ENCODE peak calls at places on chromosomes 1 and 21, in five cellular contexts. S, P, W, N and Q are unnamed samples.

GRCh38 chr1:186957339-186957738 is 128.6 kb downstream of the PLA2G4A start:
- DNase-seq in S (no peak), P (no peak), W (no peak), N (peak; percentile 39), Q (no peak)

GRCh38 chr21:43834146-43834905 is 30.7 kb upstream of the AGPAT3 start:
- DNase-seq in S (no peak), P (no peak), W (no peak), N (no peak), Q (no peak)

GRCh38 chr1:62210960-62211359 is 16.3 kb downstream of the L1TD1 start:
- DNase-seq in S (no peak), P (peak; percentile 35), W (no peak), N (peak; percentile 30), Q (no peak)

GRCh38 chr1:238060046-238060445 is 169.3 kb upstream of the ZP4 start:
- DNase-seq in S (no peak), P (no peak), W (no peak), N (no peak), Q (no peak)

GRCh38 chr1:14412235-14412634 is 186.2 kb upstream of the KAZN start:
- DNase-seq in S (no peak), P (no peak), W (no peak), N (no peak), Q (no peak)

GRCh38 chr1:226428348-226429050 is 20.6 kb upstream of the PARP1 start:
- DNase-seq in S (no peak), P (no peak), W (no peak), N (no peak), Q (no peak)

GRCh38 chr1:233993651-233994050 is 89.2 kb downstream of the SLC35F3 start:
- DNase-seq in S (no peak), P (peak; percentile 98), W (no peak), N (no peak), Q (no peak)

GRCh38 chr1:60345049-60345448 is 271.5 kb upstream of the C1orf87 start:
- DNase-seq in S (no peak), P (no peak), W (no peak), N (no peak), Q (no peak)

GRCh38 chr1:20410555-20410954 is 75.5 kb downstream of the CAMK2N1 start:
- DNase-seq in S (no peak), P (no peak), W (peak; percentile 47), N (peak; percentile 37), Q (peak; percentile 44)

GRCh38 chr1:186858923-186859322 is 30.2 kb downstream of the PLA2G4A start:
- DNase-seq in S (no peak), P (peak; percentile 80), W (no peak), N (peak; percentile 42), Q (no peak)

GRCh38 chr21:20822559-20823133 is 175.6 kb upstream of the NCAM2 start:
- DNase-seq in S (no peak), P (no peak), W (peak; percentile 62), N (no peak), Q (no peak)

GRCh38 chr1:7566417-7567375 is 204.4 kb upstream of the VAMP3 start:
- DNase-seq in S (no peak), P (no peak), W (no peak), N (no peak), Q (no peak)

GRCh38 chr1:7565099-7565750 is 205.9 kb upstream of the VAMP3 start:
- DNase-seq in S (no peak), P (no peak), W (no peak), N (no peak), Q (no peak)

GRCh38 chr1:7568053-7568452 is 203.0 kb upstream of the VAMP3 start:
- DNase-seq in S (no peak), P (no peak), W (no peak), N (no peak), Q (no peak)

GRCh38 chr1:7568901-7569524 is 202.1 kb upstream of the VAMP3 start:
- DNase-seq in S (no peak), P (no peak), W (no peak), N (no peak), Q (no peak)

DNA sequence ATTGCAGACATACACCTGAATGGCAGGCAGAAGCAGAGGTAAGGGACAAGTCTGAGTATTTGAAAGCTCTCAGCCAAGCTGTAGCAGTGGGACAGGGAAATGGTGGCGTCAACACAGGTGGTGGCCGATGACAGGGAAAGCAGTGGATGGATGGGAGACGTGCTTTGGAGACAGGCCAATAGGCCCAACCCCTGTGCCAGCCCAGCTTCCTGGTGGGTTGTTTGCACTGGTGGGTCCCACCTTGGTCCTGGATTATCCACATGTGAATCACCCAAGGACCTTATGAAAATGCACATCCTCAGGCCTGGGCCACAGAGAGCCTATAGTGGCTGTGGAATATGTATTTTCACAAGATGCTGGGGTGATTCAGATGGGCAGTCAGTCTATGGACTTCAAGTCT is 203.7 kb upstream of the VAMP3 start:
- DNase-seq in S (no peak), P (no peak), W (no peak), N (no peak), Q (no peak)
- H2AFZ ChIP-seq in S (no peak overlapping the region), P (no peak overlapping the region), W (no peak overlapping the region), N (no peak overlapping the region), Q (no peak overlapping the region)

DNA sequence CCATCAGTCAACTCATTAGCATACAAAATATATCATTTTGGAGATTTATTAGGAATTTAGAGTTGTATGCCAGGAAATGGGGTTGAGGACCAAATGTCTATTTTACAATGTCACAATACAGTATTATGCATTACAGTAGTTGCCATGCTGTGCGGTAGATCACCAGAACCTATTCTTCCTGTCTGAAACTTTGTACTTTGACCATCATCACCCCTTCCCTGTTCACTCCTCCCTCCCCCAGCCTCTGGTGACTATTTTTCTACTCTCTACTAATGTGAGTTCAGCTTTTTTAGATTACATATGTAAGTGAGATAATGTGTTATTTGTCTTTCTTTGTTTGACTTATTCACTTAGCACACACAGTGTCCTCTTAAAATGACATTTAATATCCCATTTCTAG is 50.8 kb downstream of the PTBP2 start:
- DNase-seq in S (no peak), P (no peak), W (no peak), N (no peak), Q (no peak)
- H2AFZ ChIP-seq in S (no peak overlapping the region), P (no peak overlapping the region), W (no peak overlapping the region), N (no peak overlapping the region), Q (no peak overlapping the region)

DNA sequence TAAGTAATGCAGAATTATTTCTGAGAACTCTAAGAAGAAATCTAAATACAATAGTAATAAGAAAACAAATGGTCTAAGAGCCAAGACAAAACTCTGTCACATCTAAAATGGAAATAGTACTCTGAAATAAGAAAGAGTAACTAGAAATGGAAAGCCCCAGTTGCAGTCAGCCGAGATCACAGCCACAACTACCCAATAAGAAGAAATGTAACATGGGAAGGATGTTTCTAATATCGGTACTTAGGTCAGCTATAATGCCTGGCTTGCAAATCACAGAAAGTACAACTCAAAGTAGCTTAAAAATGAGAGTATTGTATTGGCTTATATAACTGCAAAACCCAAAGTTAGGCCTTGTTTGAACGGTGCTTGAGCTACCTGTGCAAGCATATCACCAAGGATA is 58.6 kb upstream of the USP25 start:
- DNase-seq in S (no peak), P (no peak), W (no peak), N (no peak), Q (no peak)
- H2AFZ ChIP-seq in S (no peak overlapping the region), P (no peak overlapping the region), W (no peak overlapping the region), N (no peak overlapping the region), Q (no peak overlapping the region)

GRCh38 chr1:160083968-160084770 is 2.8 kb downstream of the KCNJ9 start:
- DNase-seq in S (peak; percentile 23), P (peak; percentile 32), W (peak; percentile 78), N (peak; percentile 46), Q (no peak)
- H2AFZ ChIP-seq in S (peak overlapping the region; percentile 47), P (peak overlapping the region; percentile 83), W (peak overlapping the region; percentile 89), N (peak overlapping the region; percentile 36), Q (no peak overlapping the region)